ENCODE peak calls at places on chromosomes 11 and 22, in seven cellular contexts. Z is hepatocyte; C is activated CD4-positive, CD25-positive, alpha-beta regulatory T cell treated with anti-CD3 and anti-CD28 coated beads, Interleukin-2, amount 50 U/mL, for 72 hours; E is pulmonary artery endothelial cell; B is thyroid gland; H is activated CD4-positive, alpha-beta T cell treated with anti-CD3 and anti-CD28 coated beads, Interleukin-2, amount 50 U/mL, for 48 hours; F is HuH-7.5. N is an unnamed sample.
A peak's percentile ranks its signal among the peaks of the same experiment; 100 is the strongest.

GRCh38 chr11:12159351-12160099 is 49.1 kb downstream of the MICAL2 start:
- DNase-seq in Z (peak; percentile 59), C (no peak), E (no peak), B (no peak), H (no peak), F (no peak), N (no peak)

GRCh38 chr22:40898850-40899357 is 37.0 kb upstream of the DNAJB7 start:
- DNase-seq in Z (peak; percentile 58), C (no peak), E (peak; percentile 4), B (no peak), H (peak; percentile 18), F (peak; percentile 9), N (peak; percentile 3)

GRCh38 chr11:68164437-68164836 is 43.2 kb upstream of the CHKA start:
- DNase-seq in Z (no peak), C (no peak), E (no peak), B (no peak), H (no peak), F (no peak), N (no peak)

GRCh38 chr11:83641511-83641910 is 355.3 kb upstream of the CCDC90B start:
- DNase-seq in Z (peak; percentile 82), C (no peak), E (no peak), B (peak; percentile 85), H (no peak), F (no peak), N (no peak)

GRCh38 chr11:75162954-75163353 is 12.0 kb downstream of the SLCO2B1 start:
- DNase-seq in Z (no peak), C (no peak), E (no peak), B (no peak), H (no peak), F (no peak), N (no peak)

GRCh38 chr11:118625036-118625690 is 17.7 kb downstream of the PHLDB1 start:
- DNase-seq in Z (no peak), C (no peak), E (no peak), B (peak; percentile 88), H (no peak), F (no peak), N (peak; percentile 46)

GRCh38 chr22:17119481-17120202 is 1.5 kb downstream of the TMEM121B start:
- DNase-seq in Z (no peak), C (no peak), E (no peak), B (no peak), H (no peak), F (peak; percentile 54), N (no peak)

GRCh38 chr11:48025983-48026340 is 45.6 kb downstream of the PTPRJ start:
- DNase-seq in Z (no peak), C (no peak), E (no peak), B (no peak), H (no peak), F (no peak), N (no peak)

GRCh38 chr22:47135338-47135737 is 372.9 kb downstream of the TBC1D22A start:
- DNase-seq in Z (no peak), C (no peak), E (no peak), B (no peak), H (no peak), F (no peak), N (no peak)

GRCh38 chr11:128784059-128784804 is 82.9 kb downstream of the KCNJ1 start:
- DNase-seq in Z (no peak), C (no peak), E (no peak), B (no peak), H (no peak), F (no peak), N (peak; percentile 84)

GRCh38 chr11:58926251-58926650 is 13.0 kb upstream of the GLYATL1 start:
- DNase-seq in Z (peak; percentile 38), C (no peak), E (no peak), B (no peak), H (no peak), F (no peak), N (no peak)

GRCh38 chr22:36510966-36511881 is 4.4 kb upstream of the FOXRED2 start:
- DNase-seq in Z (peak; percentile 74), C (no peak), E (no peak), B (peak; percentile 26), H (peak; percentile 21), F (peak; percentile 52), N (peak; percentile 14)

GRCh38 chr11:21263026-21263425 is 593.6 kb downstream of the NELL1 start:
- DNase-seq in Z (no peak), C (no peak), E (no peak), B (no peak), H (no peak), F (no peak), N (no peak)

GRCh38 chr22:39800790-39801540 is 92.6 kb downstream of the ENTHD1 start:
- DNase-seq in Z (peak; percentile 16), C (no peak), E (no peak), B (no peak), H (no peak), F (no peak), N (peak; percentile 68)

GRCh38 chr11:59273008-59273841 is 60.5 kb upstream of the MPEG1 start:
- DNase-seq in Z (no peak), C (no peak), E (no peak), B (no peak), H (no peak), F (no peak), N (no peak)

GRCh38 chr11:45450189-45450588 is 164.0 kb upstream of the SYT13 start:
- DNase-seq in Z (no peak), C (no peak), E (no peak), B (no peak), H (no peak), F (no peak), N (no peak)

GRCh38 chr11:130897262-130898182 is 18.8 kb downstream of the SNX19 start:
- DNase-seq in Z (peak; percentile 16), C (no peak), E (peak; percentile 86), B (peak; percentile 67), H (no peak), F (no peak), N (no peak)

GRCh38 chr22:43925433-43926348 is 2.1 kb downstream of the PNPLA3 start:
- DNase-seq in Z (peak; percentile 71), C (no peak), E (no peak), B (no peak), H (no peak), F (peak; percentile 72), N (peak; percentile 21)

GRCh38 chr11:45860764-45861510 is 13.7 kb downstream of the CRY2 start:
- DNase-seq in Z (no peak), C (no peak), E (no peak), B (no peak), H (no peak), F (no peak), N (no peak)

GRCh38 chr11:61162092-61162935 is 1.1 kb upstream of the VPS37C start:
- DNase-seq in Z (peak; percentile 34), C (no peak), E (no peak), B (no peak), H (peak; percentile 21), F (peak; percentile 64), N (peak; percentile 31)

GRCh38 chr22:29157759-29158535 is 47.7 kb upstream of the EMID1 start:
- DNase-seq in Z (no peak), C (no peak), E (no peak), B (no peak), H (no peak), F (no peak), N (no peak)

GRCh38 chr11:105738972-105739574 is 129.2 kb downstream of the GRIA4 start:
- DNase-seq in Z (no peak), C (no peak), E (no peak), B (no peak), H (no peak), F (no peak), N (no peak)

GRCh38 chr22:42273855-42274451 is 3.5 kb upstream of the TCF20 start:
- DNase-seq in Z (no peak), C (peak; percentile 18), E (no peak), B (no peak), H (no peak), F (no peak), N (no peak)

GRCh38 chr22:42907404-42908081 is 50.5 kb upstream of the ARFGAP3 start:
- DNase-seq in Z (no peak), C (no peak), E (no peak), B (no peak), H (no peak), F (no peak), N (no peak)

GRCh38 chr22:49192857-49193250 is 634.8 kb downstream of the BRD1 start:
- DNase-seq in Z (no peak), C (no peak), E (no peak), B (no peak), H (no peak), F (no peak), N (no peak)

GRCh38 chr11:5420993-5421392 is 918 bp upstream of the OR51Q1 start:
- DNase-seq in Z (no peak), C (no peak), E (no peak), B (no peak), H (no peak), F (no peak), N (no peak)

GRCh38 chr11:1309498-1310314 is at the start of gene TOLLIP:
- DNase-seq in Z (peak; percentile 98), C (peak; percentile 99), E (peak; percentile 46), B (peak; percentile 93), H (peak; percentile 96), F (peak; percentile 98), N (peak; percentile 94)

GRCh38 chr11:9662273-9662672 is 1.6 kb upstream of the SWAP70 start:
- DNase-seq in Z (no peak), C (no peak), E (no peak), B (no peak), H (no peak), F (no peak), N (no peak)

GRCh38 chr22:29478326-29479276 is 1.4 kb upstream of the NEFH start:
- DNase-seq in Z (peak; percentile 55), C (no peak), E (no peak), B (no peak), H (peak; percentile 9), F (peak; percentile 80), N (no peak)

GRCh38 chr22:47165998-47166397 is 403.5 kb downstream of the TBC1D22A start:
- DNase-seq in Z (no peak), C (no peak), E (no peak), B (no peak), H (no peak), F (no peak), N (peak; percentile 35)

GRCh38 chr22:22498267-22498666 is 10.3 kb downstream of the ZNF280B start:
- DNase-seq in Z (no peak), C (no peak), E (no peak), B (no peak), H (no peak), F (no peak), N (no peak)

GRCh38 chr11:120694706-120695105 is 183.2 kb downstream of the GRIK4 start:
- DNase-seq in Z (no peak), C (no peak), E (no peak), B (no peak), H (no peak), F (no peak), N (no peak)

GRCh38 chr11:94185387-94186084 is 56.9 kb downstream of the PANX1 start:
- DNase-seq in Z (no peak), C (no peak), E (no peak), B (no peak), H (no peak), F (no peak), N (no peak)

GRCh38 chr11:13216019-13217006 is 61.3 kb upstream of the BMAL1 start:
- DNase-seq in Z (peak; percentile 44), C (peak; percentile 41), E (peak; percentile 55), B (no peak), H (peak; percentile 51), F (no peak), N (no peak)

GRCh38 chr11:103530257-103530656 is 421.0 kb downstream of the DYNC2H1 start:
- DNase-seq in Z (no peak), C (no peak), E (no peak), B (no peak), H (no peak), F (no peak), N (no peak)